ENCODE peak calls at places on chromosomes 7 and 10, in four cellular contexts. One of them, this sample, is unnamed. For H3K4me1 and H3K36me3, the result is how much of the 10 kb centered on the place peaks cover.

GRCh38 chr7:30655096-30655970 is 26.9 kb downstream of the CRHR2 start:
- DNase-seq in tibial artery: no peak
- DNase-seq in cardiac muscle cell: no peak
- DNase-seq in keratinocyte: no peak
- DNase-seq in this sample: no peak

GRCh38 chr10:74684462-74684861 is 141.9 kb upstream of the KAT6B start:
- DNase-seq in tibial artery: no peak
- DNase-seq in cardiac muscle cell: no peak
- DNase-seq in keratinocyte: no peak
- DNase-seq in this sample: no peak

GRCh38 chr10:123635745-123636144 is 30.4 kb upstream of the GPR26 start:
- DNase-seq in tibial artery: no peak
- DNase-seq in cardiac muscle cell: no peak
- DNase-seq in keratinocyte: no peak
- DNase-seq in this sample: no peak

GRCh38 chr10:101293007-101293723 is 60.8 kb upstream of the BTRC start:
- DNase-seq in tibial artery: no peak
- DNase-seq in cardiac muscle cell: no peak
- DNase-seq in keratinocyte: no peak
- DNase-seq in this sample: no peak

GRCh38 chr7:109950256-109950655 is 1140.7 kb upstream of the LRRN3 start:
- DNase-seq in tibial artery: no peak
- DNase-seq in cardiac muscle cell: no peak
- DNase-seq in keratinocyte: no peak
- DNase-seq in this sample: peak

GRCh38 chr10:29849886-29850285 is 209.5 kb downstream of the JCAD start:
- DNase-seq in tibial artery: no peak
- DNase-seq in cardiac muscle cell: no peak
- DNase-seq in keratinocyte: no peak
- DNase-seq in this sample: no peak

GRCh38 chr7:465710-466400 is 53.8 kb downstream of the PDGFA start:
- DNase-seq in tibial artery: peak
- DNase-seq in cardiac muscle cell: no peak
- DNase-seq in keratinocyte: no peak
- DNase-seq in this sample: no peak

GRCh38 chr10:49369216-49370162 is 26.4 kb downstream of the DRGX start:
- DNase-seq in tibial artery: no peak
- DNase-seq in cardiac muscle cell: no peak
- DNase-seq in keratinocyte: no peak
- DNase-seq in this sample: no peak

GRCh38 chr7:30594055-30594539 is 581 bp upstream of the GARS1 start:
- DNase-seq in tibial artery: peak
- DNase-seq in cardiac muscle cell: no peak
- DNase-seq in keratinocyte: no peak
- DNase-seq in this sample: peak

GRCh38 chr10:1172256-1172975 is 116.2 kb downstream of the WDR37 start:
- DNase-seq in tibial artery: peak
- DNase-seq in cardiac muscle cell: no peak
- DNase-seq in keratinocyte: no peak
- DNase-seq in this sample: peak

GRCh38 chr10:130466271-130466997 is 330.2 kb downstream of the GLRX3 start:
- DNase-seq in tibial artery: peak
- DNase-seq in cardiac muscle cell: no peak
- DNase-seq in keratinocyte: no peak
- DNase-seq in this sample: no peak

GRCh38 chr7:30708412-30708811 is 26.2 kb upstream of the CRHR2 start:
- DNase-seq in tibial artery: no peak
- DNase-seq in cardiac muscle cell: peak
- DNase-seq in keratinocyte: no peak
- DNase-seq in this sample: no peak

GRCh38 chr7:8117195-8117594 is 144.8 kb downstream of the ICA1 start:
- DNase-seq in tibial artery: no peak
- DNase-seq in cardiac muscle cell: peak
- DNase-seq in keratinocyte: no peak
- DNase-seq in this sample: no peak

GRCh38 chr10:22620140-22620857 is 94.1 kb downstream of the PIP4K2A start:
- DNase-seq in tibial artery: peak
- DNase-seq in cardiac muscle cell: no peak
- DNase-seq in keratinocyte: peak
- DNase-seq in this sample: no peak

GRCh38 chr7:15870337-15870736 is 183.9 kb upstream of the MEOX2 start:
- DNase-seq in tibial artery: no peak
- DNase-seq in cardiac muscle cell: no peak
- DNase-seq in keratinocyte: no peak
- DNase-seq in this sample: no peak

GRCh38 chr10:17003151-17003550 is 126.5 kb downstream of the CUBN start:
- DNase-seq in tibial artery: no peak
- DNase-seq in cardiac muscle cell: no peak
- DNase-seq in keratinocyte: no peak
- DNase-seq in this sample: no peak

GRCh38 chr10:122713091-122713885 is 13.6 kb upstream of the C10orf120 start:
- DNase-seq in tibial artery: no peak
- DNase-seq in cardiac muscle cell: no peak
- DNase-seq in keratinocyte: no peak
- DNase-seq in this sample: no peak

GRCh38 chr10:76191371-76191770 is 759.9 kb downstream of the LRMDA start:
- DNase-seq in tibial artery: no peak
- DNase-seq in cardiac muscle cell: peak
- DNase-seq in keratinocyte: no peak
- DNase-seq in this sample: peak

GRCh38 chr7:122307228-122307619 is 2.7 kb upstream of the FEZF1 start:
- DNase-seq in tibial artery: peak
- DNase-seq in cardiac muscle cell: no peak
- DNase-seq in keratinocyte: no peak
- DNase-seq in this sample: no peak

GRCh38 chr10:24894728-24895127 is 57.7 kb downstream of the PRTFDC1 start:
- DNase-seq in tibial artery: no peak
- DNase-seq in cardiac muscle cell: no peak
- DNase-seq in keratinocyte: no peak
- DNase-seq in this sample: no peak

GRCh38 chr10:80421369-80422220 is 13.2 kb downstream of the PRXL2A start:
- DNase-seq in tibial artery: no peak
- DNase-seq in cardiac muscle cell: no peak
- DNase-seq in keratinocyte: no peak
- DNase-seq in this sample: no peak
- H3K4me3 ChIP-seq in tibial artery: no peak
- H3K4me3 ChIP-seq in cardiac muscle cell: no peak
- H3K4me3 ChIP-seq in keratinocyte: no peak
- H3K4me3 ChIP-seq in this sample: no peak

GRCh38 chr10:69865450-69865849 is 63.7 kb downstream of the COL13A1 start:
- DNase-seq in tibial artery: no peak
- DNase-seq in cardiac muscle cell: no peak
- DNase-seq in keratinocyte: no peak
- DNase-seq in this sample: no peak

GRCh38 chr10:69866246-69866687 is 64.6 kb downstream of the COL13A1 start:
- DNase-seq in tibial artery: no peak
- DNase-seq in cardiac muscle cell: no peak
- DNase-seq in keratinocyte: no peak
- DNase-seq in this sample: no peak

GRCh38 chr10:69862882-69863530 is 61.3 kb downstream of the COL13A1 start:
- DNase-seq in tibial artery: no peak
- DNase-seq in cardiac muscle cell: no peak
- DNase-seq in keratinocyte: no peak
- DNase-seq in this sample: no peak

GRCh38 chr10:69863580-69863979 is 61.9 kb downstream of the COL13A1 start:
- DNase-seq in tibial artery: no peak
- DNase-seq in cardiac muscle cell: no peak
- DNase-seq in keratinocyte: no peak
- DNase-seq in this sample: no peak

GRCh38 chr10:69864321-69864720 is 62.6 kb downstream of the COL13A1 start:
- DNase-seq in tibial artery: no peak
- DNase-seq in cardiac muscle cell: no peak
- DNase-seq in keratinocyte: peak
- DNase-seq in this sample: no peak
- H3K4me1 ChIP-seq in tibial artery: under half
- H3K4me1 ChIP-seq in cardiac muscle cell: under half
- H3K4me1 ChIP-seq in keratinocyte: half or more
- H3K4me1 ChIP-seq in this sample: under half

DNA sequence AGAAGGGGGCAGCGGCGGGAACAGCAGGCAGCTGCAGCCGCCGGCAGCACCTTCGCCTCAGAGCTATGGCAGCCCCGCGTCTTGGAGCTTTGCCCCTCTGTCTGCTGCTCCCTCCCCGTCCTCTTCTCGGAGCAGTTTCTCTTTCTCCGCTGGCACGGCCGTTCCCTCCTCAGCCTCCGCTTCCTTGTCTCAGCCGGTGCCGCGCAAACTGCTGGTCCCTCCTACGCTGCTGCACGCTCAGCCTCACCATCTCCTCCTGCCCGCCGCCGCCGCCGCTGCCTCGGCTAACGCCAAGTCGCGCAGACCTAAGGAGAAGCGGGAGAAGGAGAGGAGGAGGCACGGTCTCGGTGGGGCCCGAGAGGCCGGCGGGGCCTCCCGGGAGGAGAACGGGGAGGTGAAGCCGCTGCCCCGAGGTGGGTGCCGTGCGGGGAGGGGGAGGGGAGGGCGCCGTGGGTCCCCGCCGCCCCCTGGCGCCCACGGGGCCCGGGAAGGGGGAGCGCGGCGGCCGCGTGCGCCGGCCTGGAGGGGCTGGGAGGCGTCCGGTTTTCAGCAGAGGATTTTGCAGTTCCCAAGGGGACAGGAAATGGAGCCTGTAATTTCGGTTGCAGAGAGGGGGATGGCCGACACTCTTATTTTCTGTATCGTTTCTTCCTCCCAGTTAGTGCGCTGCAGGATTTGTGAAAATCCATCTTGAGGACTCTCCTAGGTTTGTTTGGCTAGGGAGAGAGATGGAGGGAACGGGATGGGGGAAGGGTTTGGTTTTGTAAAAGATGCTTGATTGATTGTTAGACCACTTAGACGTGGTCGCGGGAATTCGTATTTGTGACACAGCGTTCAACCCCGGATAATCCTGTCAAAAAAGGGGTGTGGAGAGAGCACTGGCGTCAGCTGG is 630 bp downstream of the RSBN1L start:
- DNase-seq in tibial artery: peak
- DNase-seq in cardiac muscle cell: peak
- DNase-seq in keratinocyte: no peak
- DNase-seq in this sample: peak
- H3K36me3 ChIP-seq in tibial artery: under half
- H3K36me3 ChIP-seq in cardiac muscle cell: under half
- H3K36me3 ChIP-seq in keratinocyte: under half
- H3K36me3 ChIP-seq in this sample: under half

GRCh38 chr10:61995093-61995492 is 93.6 kb downstream of the ARID5B start:
- DNase-seq in tibial artery: no peak
- DNase-seq in cardiac muscle cell: no peak
- DNase-seq in keratinocyte: no peak
- DNase-seq in this sample: no peak

GRCh38 chr10:61992059-61992460 is 90.6 kb downstream of the ARID5B start:
- DNase-seq in tibial artery: no peak
- DNase-seq in cardiac muscle cell: no peak
- DNase-seq in keratinocyte: no peak
- DNase-seq in this sample: no peak

GRCh38 chr10:61993676-61994401 is 92.3 kb downstream of the ARID5B start:
- DNase-seq in tibial artery: no peak
- DNase-seq in cardiac muscle cell: no peak
- DNase-seq in keratinocyte: no peak
- DNase-seq in this sample: no peak

GRCh38 chr10:61994404-61995031 is 93.0 kb downstream of the ARID5B start:
- DNase-seq in tibial artery: no peak
- DNase-seq in cardiac muscle cell: no peak
- DNase-seq in keratinocyte: no peak
- DNase-seq in this sample: no peak

DNA sequence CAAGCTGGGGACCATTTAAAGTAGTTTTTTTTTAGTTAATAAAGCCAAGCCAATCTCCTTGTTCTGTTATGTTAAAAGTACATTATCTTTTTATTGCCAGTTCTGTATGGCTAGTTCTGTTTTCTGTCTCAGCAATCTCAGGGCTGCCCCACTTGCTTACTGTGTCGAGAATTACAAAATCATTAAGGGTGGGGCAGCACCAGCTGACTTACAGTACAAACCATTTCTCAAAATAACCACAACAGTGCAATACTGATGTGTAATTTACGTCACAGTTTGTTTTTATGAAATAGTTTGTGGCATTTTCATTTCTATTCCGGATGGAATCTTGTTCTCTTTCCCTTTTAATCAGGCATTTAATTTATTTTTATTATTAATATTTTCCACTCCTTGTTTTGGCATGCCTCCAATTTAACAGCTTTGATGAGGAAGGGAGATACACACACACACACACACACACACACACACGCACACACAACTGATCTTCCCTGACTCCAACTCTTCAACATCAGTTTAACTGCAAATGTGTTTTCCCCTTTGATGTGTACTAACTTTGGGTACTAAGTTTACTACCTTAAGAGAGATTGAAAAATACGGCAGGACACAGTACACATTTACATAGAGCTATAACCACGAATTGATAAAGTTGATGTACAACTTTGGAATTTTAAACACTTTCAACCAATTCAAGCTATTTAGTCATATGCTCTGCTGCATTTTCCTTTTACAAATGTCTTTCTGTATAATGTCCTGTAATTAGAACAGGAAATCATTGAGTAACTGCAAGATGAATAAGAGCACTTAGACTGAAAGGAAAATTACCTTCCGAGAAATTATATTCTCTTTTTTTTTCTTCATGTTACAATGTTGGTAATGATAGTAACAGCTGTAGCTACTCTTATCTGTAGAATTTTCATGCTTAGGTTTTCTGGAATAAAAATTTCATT is 91.5 kb downstream of the ARID5B start:
- DNase-seq in tibial artery: peak
- DNase-seq in cardiac muscle cell: no peak
- DNase-seq in keratinocyte: peak
- DNase-seq in this sample: no peak
- H3K4me3 ChIP-seq in tibial artery: peak
- H3K4me3 ChIP-seq in cardiac muscle cell: no peak
- H3K4me3 ChIP-seq in keratinocyte: no peak
- H3K4me3 ChIP-seq in this sample: no peak

GRCh38 chr7:101817930-101818698 is 688 bp downstream of the CUX1 start:
- DNase-seq in tibial artery: no peak
- DNase-seq in cardiac muscle cell: no peak
- DNase-seq in keratinocyte: no peak
- DNase-seq in this sample: no peak
- H3K4me1 ChIP-seq in tibial artery: under half
- H3K4me1 ChIP-seq in cardiac muscle cell: under half
- H3K4me1 ChIP-seq in keratinocyte: under half
- H3K4me1 ChIP-seq in this sample: under half

DNA sequence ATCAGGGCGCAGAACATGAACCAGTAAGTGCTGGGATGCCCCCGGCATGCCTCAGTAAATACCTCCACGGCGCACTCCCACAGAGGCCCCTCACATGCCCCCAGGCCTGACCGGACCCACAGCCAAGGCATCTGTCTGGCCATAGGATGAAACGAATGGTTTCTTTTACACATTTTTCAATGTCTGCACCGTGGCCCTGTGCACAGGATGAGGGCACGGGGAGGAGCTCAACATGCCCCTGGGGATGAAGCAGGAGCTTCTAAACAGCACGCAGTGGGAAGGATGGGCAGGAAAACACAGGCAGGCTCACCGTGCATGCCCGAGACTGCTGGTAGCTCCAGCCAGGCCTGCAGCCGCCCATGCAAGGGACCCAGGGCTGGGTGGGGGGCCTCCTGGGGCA is 283.3 kb downstream of the TNS3 start:
- DNase-seq in tibial artery: no peak
- DNase-seq in cardiac muscle cell: no peak
- DNase-seq in keratinocyte: no peak
- DNase-seq in this sample: no peak
- H3K36me3 ChIP-seq in tibial artery: under half
- H3K36me3 ChIP-seq in cardiac muscle cell: under half
- H3K36me3 ChIP-seq in keratinocyte: under half
- H3K36me3 ChIP-seq in this sample: under half

GRCh38 chr7:137231167-137231566 is 112.4 kb downstream of the PTN start:
- DNase-seq in tibial artery: no peak
- DNase-seq in cardiac muscle cell: no peak
- DNase-seq in keratinocyte: no peak
- DNase-seq in this sample: no peak
- H3K4me3 ChIP-seq in tibial artery: no peak
- H3K4me3 ChIP-seq in cardiac muscle cell: no peak
- H3K4me3 ChIP-seq in keratinocyte: no peak
- H3K4me3 ChIP-seq in this sample: no peak